ENCODE peak calls at places on chromosomes 7 and 10, in nine cellular contexts. U is myocyte; J is endothelial cell; G is A549; H is stimulated activated CD4-positive, alpha-beta T cell treated with anti-CD3 and anti-CD28 coated beads, Interleukin-1b, Interleukin-23, amount 100 ng/mL, for 1 hour; M is stromal cell of bone marrow; W is RWPE1; E is non-pigmented ciliary epithelial cell; F is endothelial cell of umbilical vein. L is an unnamed sample.

GRCh38 chr10:102802920-102803534 is 34.2 kb downstream of the CYP17A1 start:
- DNase-seq in U (peak; percentile 63), J (no peak), G (no peak), H (no peak), M (peak; percentile 99), W (no peak), E (peak; percentile 92), F (peak; percentile 99), L (no peak)

GRCh38 chr7:157386979-157387800 is 50.4 kb downstream of the DNAJB6 start:
- DNase-seq in U (peak; percentile 87), J (peak; percentile 88), G (peak; percentile 85), H (peak; percentile 74), M (peak; percentile 25), W (peak; percentile 79), E (no peak), F (peak; percentile 84), L (peak; percentile 64)

GRCh38 chr10:32981760-32982159 is 23.7 kb upstream of the ITGB1 start:
- DNase-seq in U (no peak), J (no peak), G (peak; percentile 92), H (no peak), M (no peak), W (no peak), E (no peak), F (peak; percentile 95), L (peak; percentile 65)

GRCh38 chr10:102431452-102432124 is 786 bp downstream of the CUEDC2 start:
- DNase-seq in U (peak; percentile 37), J (no peak), G (peak; percentile 45), H (no peak), M (no peak), W (peak; percentile 33), E (no peak), F (no peak), L (no peak)

GRCh38 chr10:53122265-53122664 is 349.7 kb upstream of the MBL2 start:
- DNase-seq in U (no peak), J (no peak), G (no peak), H (no peak), M (no peak), W (no peak), E (no peak), F (no peak), L (no peak)

GRCh38 chr10:43233601-43234430 is 33.0 kb downstream of the RASGEF1A start:
- DNase-seq in U (no peak), J (no peak), G (no peak), H (no peak), M (no peak), W (no peak), E (no peak), F (no peak), L (peak; percentile 10)

GRCh38 chr10:15267496-15267895 is 99.0 kb upstream of the NMT2 start:
- DNase-seq in U (no peak), J (no peak), G (peak; percentile 16), H (no peak), M (no peak), W (no peak), E (no peak), F (no peak), L (peak; percentile 21)

GRCh38 chr10:23435378-23435777 is 3.5 kb upstream of the OTUD1 start:
- DNase-seq in U (no peak), J (no peak), G (no peak), H (no peak), M (no peak), W (no peak), E (no peak), F (no peak), L (no peak)

GRCh38 chr7:36115448-36116321 is 37.4 kb upstream of the EEPD1 start:
- DNase-seq in U (peak; percentile 96), J (no peak), G (peak; percentile 95), H (peak; percentile 63), M (peak; percentile 90), W (peak; percentile 94), E (peak; percentile 93), F (peak; percentile 65), L (peak; percentile 72)

L was measured in left colon.